ENCODE peak calls at places on chromosomes 2 and 18, in five cellular contexts. One of them, this sample, is unnamed.

GRCh38 chr2:2597712-2598111 is 266.6 kb upstream of the MYT1L start:
- DNase-seq in cerebellum: no peak
- DNase-seq in activated CD8-positive, alpha-beta memory T cell treated with anti-CD3 and anti-CD28 coated beads for 48 hours: no peak
- DNase-seq in H54: no peak
- DNase-seq in prostate gland: no peak
- DNase-seq in this sample: no peak

GRCh38 chr2:120779781-120780283 is 44.2 kb downstream of the GLI2 start:
- DNase-seq in cerebellum: no peak
- DNase-seq in activated CD8-positive, alpha-beta memory T cell treated with anti-CD3 and anti-CD28 coated beads for 48 hours: no peak
- DNase-seq in H54: peak; percentile 15
- DNase-seq in prostate gland: no peak
- DNase-seq in this sample: no peak

GRCh38 chr18:72544092-72544886 is at the start of gene CBLN2:
- DNase-seq in cerebellum: peak; percentile 13
- DNase-seq in activated CD8-positive, alpha-beta memory T cell treated with anti-CD3 and anti-CD28 coated beads for 48 hours: peak; percentile 28
- DNase-seq in H54: peak; percentile 45
- DNase-seq in prostate gland: peak; percentile 56
- DNase-seq in this sample: no peak

GRCh38 chr2:165563468-165564225 is 94.1 kb downstream of the CSRNP3 start:
- DNase-seq in cerebellum: no peak
- DNase-seq in activated CD8-positive, alpha-beta memory T cell treated with anti-CD3 and anti-CD28 coated beads for 48 hours: no peak
- DNase-seq in H54: no peak
- DNase-seq in prostate gland: no peak
- DNase-seq in this sample: no peak

GRCh38 chr2:175236930-175237329 is 55.4 kb upstream of the ATP5MC3 start:
- DNase-seq in cerebellum: no peak
- DNase-seq in activated CD8-positive, alpha-beta memory T cell treated with anti-CD3 and anti-CD28 coated beads for 48 hours: no peak
- DNase-seq in H54: no peak
- DNase-seq in prostate gland: no peak
- DNase-seq in this sample: no peak

GRCh38 chr18:76131738-76132137 is 363.3 kb downstream of the ZNF516 start:
- DNase-seq in cerebellum: no peak
- DNase-seq in activated CD8-positive, alpha-beta memory T cell treated with anti-CD3 and anti-CD28 coated beads for 48 hours: no peak
- DNase-seq in H54: no peak
- DNase-seq in prostate gland: no peak
- DNase-seq in this sample: no peak

GRCh38 chr2:187879491-187879890 is 325.3 kb upstream of the TFPI start:
- DNase-seq in cerebellum: no peak
- DNase-seq in activated CD8-positive, alpha-beta memory T cell treated with anti-CD3 and anti-CD28 coated beads for 48 hours: no peak
- DNase-seq in H54: no peak
- DNase-seq in prostate gland: no peak
- DNase-seq in this sample: no peak

GRCh38 chr2:72951303-72952095 is 34.2 kb downstream of the EMX1 start:
- DNase-seq in cerebellum: no peak
- DNase-seq in activated CD8-positive, alpha-beta memory T cell treated with anti-CD3 and anti-CD28 coated beads for 48 hours: no peak
- DNase-seq in H54: no peak
- DNase-seq in prostate gland: no peak
- DNase-seq in this sample: no peak

GRCh38 chr2:101704816-101705565 is 7.5 kb downstream of the MAP4K4 start:
- DNase-seq in cerebellum: no peak
- DNase-seq in activated CD8-positive, alpha-beta memory T cell treated with anti-CD3 and anti-CD28 coated beads for 48 hours: no peak
- DNase-seq in H54: no peak
- DNase-seq in prostate gland: no peak
- DNase-seq in this sample: no peak

GRCh38 chr2:44974064-44974715 is 32.7 kb downstream of the SIX3 start:
- DNase-seq in cerebellum: no peak
- DNase-seq in activated CD8-positive, alpha-beta memory T cell treated with anti-CD3 and anti-CD28 coated beads for 48 hours: no peak
- DNase-seq in H54: peak; percentile 81
- DNase-seq in prostate gland: no peak
- DNase-seq in this sample: no peak

GRCh38 chr2:3759766-3760165 is 56.4 kb downstream of the DCDC2C start:
- DNase-seq in cerebellum: no peak
- DNase-seq in activated CD8-positive, alpha-beta memory T cell treated with anti-CD3 and anti-CD28 coated beads for 48 hours: no peak
- DNase-seq in H54: no peak
- DNase-seq in prostate gland: no peak
- DNase-seq in this sample: no peak

GRCh38 chr2:98790221-98790620 is 59.3 kb upstream of the MGAT4A start:
- DNase-seq in cerebellum: no peak
- DNase-seq in activated CD8-positive, alpha-beta memory T cell treated with anti-CD3 and anti-CD28 coated beads for 48 hours: no peak
- DNase-seq in H54: no peak
- DNase-seq in prostate gland: no peak
- DNase-seq in this sample: no peak

GRCh38 chr18:64707052-64707451 is 558.2 kb upstream of the LINC00305 start:
- DNase-seq in cerebellum: no peak
- DNase-seq in activated CD8-positive, alpha-beta memory T cell treated with anti-CD3 and anti-CD28 coated beads for 48 hours: no peak
- DNase-seq in H54: no peak
- DNase-seq in prostate gland: no peak
- DNase-seq in this sample: no peak

GRCh38 chr2:74544634-74545033 is 9.1 kb downstream of the LOXL3 start:
- DNase-seq in cerebellum: no peak
- DNase-seq in activated CD8-positive, alpha-beta memory T cell treated with anti-CD3 and anti-CD28 coated beads for 48 hours: no peak
- DNase-seq in H54: no peak
- DNase-seq in prostate gland: no peak
- DNase-seq in this sample: no peak

GRCh38 chr18:46759885-46760284 is 3.0 kb upstream of the ST8SIA5 start:
- DNase-seq in cerebellum: peak; percentile 47
- DNase-seq in activated CD8-positive, alpha-beta memory T cell treated with anti-CD3 and anti-CD28 coated beads for 48 hours: no peak
- DNase-seq in H54: no peak
- DNase-seq in prostate gland: no peak
- DNase-seq in this sample: no peak

GRCh38 chr2:82853299-82853698 is 1605.8 kb downstream of the SUCLG1 start:
- DNase-seq in cerebellum: no peak
- DNase-seq in activated CD8-positive, alpha-beta memory T cell treated with anti-CD3 and anti-CD28 coated beads for 48 hours: no peak
- DNase-seq in H54: no peak
- DNase-seq in prostate gland: no peak
- DNase-seq in this sample: no peak

GRCh38 chr18:2547477-2548087 is 23.7 kb downstream of the METTL4 start:
- DNase-seq in cerebellum: peak; percentile 32
- DNase-seq in activated CD8-positive, alpha-beta memory T cell treated with anti-CD3 and anti-CD28 coated beads for 48 hours: no peak
- DNase-seq in H54: no peak
- DNase-seq in prostate gland: no peak
- DNase-seq in this sample: no peak

GRCh38 chr18:49071776-49072175 is 121.0 kb upstream of the SMAD7 start:
- DNase-seq in cerebellum: no peak
- DNase-seq in activated CD8-positive, alpha-beta memory T cell treated with anti-CD3 and anti-CD28 coated beads for 48 hours: no peak
- DNase-seq in H54: no peak
- DNase-seq in prostate gland: no peak
- DNase-seq in this sample: no peak

GRCh38 chr2:45168731-45169338 is 159.6 kb upstream of the SIX2 start:
- DNase-seq in cerebellum: no peak
- DNase-seq in activated CD8-positive, alpha-beta memory T cell treated with anti-CD3 and anti-CD28 coated beads for 48 hours: no peak
- DNase-seq in H54: no peak
- DNase-seq in prostate gland: no peak
- DNase-seq in this sample: no peak

GRCh38 chr18:26468931-26469340 is 79.4 kb downstream of the KCTD1 start:
- DNase-seq in cerebellum: no peak
- DNase-seq in activated CD8-positive, alpha-beta memory T cell treated with anti-CD3 and anti-CD28 coated beads for 48 hours: no peak
- DNase-seq in H54: no peak
- DNase-seq in prostate gland: no peak
- DNase-seq in this sample: no peak

GRCh38 chr2:74001121-74001520 is 16.4 kb downstream of the TET3 start:
- DNase-seq in cerebellum: no peak
- DNase-seq in activated CD8-positive, alpha-beta memory T cell treated with anti-CD3 and anti-CD28 coated beads for 48 hours: no peak
- DNase-seq in H54: no peak
- DNase-seq in prostate gland: no peak
- DNase-seq in this sample: no peak

GRCh38 chr18:77118256-77119090 is 14.1 kb downstream of the MBP start:
- DNase-seq in cerebellum: no peak
- DNase-seq in activated CD8-positive, alpha-beta memory T cell treated with anti-CD3 and anti-CD28 coated beads for 48 hours: no peak
- DNase-seq in H54: no peak
- DNase-seq in prostate gland: no peak
- DNase-seq in this sample: no peak

GRCh38 chr2:221641181-221641871 is 69.2 kb upstream of the EPHA4 start:
- DNase-seq in cerebellum: no peak
- DNase-seq in activated CD8-positive, alpha-beta memory T cell treated with anti-CD3 and anti-CD28 coated beads for 48 hours: no peak
- DNase-seq in H54: no peak
- DNase-seq in prostate gland: no peak
- DNase-seq in this sample: no peak

GRCh38 chr18:62420151-62420512 is 95.0 kb downstream of the TNFRSF11A start:
- DNase-seq in cerebellum: no peak
- DNase-seq in activated CD8-positive, alpha-beta memory T cell treated with anti-CD3 and anti-CD28 coated beads for 48 hours: no peak
- DNase-seq in H54: no peak
- DNase-seq in prostate gland: no peak
- DNase-seq in this sample: no peak

GRCh38 chr2:33336036-33336625 is 140.3 kb upstream of the RASGRP3 start:
- DNase-seq in cerebellum: no peak
- DNase-seq in activated CD8-positive, alpha-beta memory T cell treated with anti-CD3 and anti-CD28 coated beads for 48 hours: no peak
- DNase-seq in H54: no peak
- DNase-seq in prostate gland: no peak
- DNase-seq in this sample: no peak

GRCh38 chr2:213980883-213981282 is 430.0 kb upstream of the VWC2L start:
- DNase-seq in cerebellum: no peak
- DNase-seq in activated CD8-positive, alpha-beta memory T cell treated with anti-CD3 and anti-CD28 coated beads for 48 hours: no peak
- DNase-seq in H54: no peak
- DNase-seq in prostate gland: no peak
- DNase-seq in this sample: no peak

GRCh38 chr2:224195954-224196571 is 157.0 kb upstream of the SERPINE2 start:
- DNase-seq in cerebellum: peak; percentile 4
- DNase-seq in activated CD8-positive, alpha-beta memory T cell treated with anti-CD3 and anti-CD28 coated beads for 48 hours: no peak
- DNase-seq in H54: no peak
- DNase-seq in prostate gland: no peak
- DNase-seq in this sample: no peak

GRCh38 chr2:159744363-159744762 is 32.1 kb downstream of the MARCHF7 start:
- DNase-seq in cerebellum: no peak
- DNase-seq in activated CD8-positive, alpha-beta memory T cell treated with anti-CD3 and anti-CD28 coated beads for 48 hours: no peak
- DNase-seq in H54: no peak
- DNase-seq in prostate gland: no peak
- DNase-seq in this sample: no peak

GRCh38 chr2:236715511-236715961 is 145.9 kb downstream of the ACKR3 start:
- DNase-seq in cerebellum: no peak
- DNase-seq in activated CD8-positive, alpha-beta memory T cell treated with anti-CD3 and anti-CD28 coated beads for 48 hours: no peak
- DNase-seq in H54: no peak
- DNase-seq in prostate gland: no peak
- DNase-seq in this sample: no peak

GRCh38 chr2:45331034-45331786 is 279.9 kb downstream of the SRBD1 start:
- DNase-seq in cerebellum: no peak
- DNase-seq in activated CD8-positive, alpha-beta memory T cell treated with anti-CD3 and anti-CD28 coated beads for 48 hours: no peak
- DNase-seq in H54: no peak
- DNase-seq in prostate gland: peak; percentile 10
- DNase-seq in this sample: no peak

GRCh38 chr2:45030553-45030952 is 21.3 kb upstream of the SIX2 start:
- DNase-seq in cerebellum: no peak
- DNase-seq in activated CD8-positive, alpha-beta memory T cell treated with anti-CD3 and anti-CD28 coated beads for 48 hours: no peak
- DNase-seq in H54: no peak
- DNase-seq in prostate gland: no peak
- DNase-seq in this sample: no peak

GRCh38 chr18:35143615-35144596 is 96.9 kb upstream of the ZNF397 start:
- DNase-seq in cerebellum: peak; percentile 79
- DNase-seq in activated CD8-positive, alpha-beta memory T cell treated with anti-CD3 and anti-CD28 coated beads for 48 hours: no peak
- DNase-seq in H54: peak; percentile 15
- DNase-seq in prostate gland: peak; percentile 38
- DNase-seq in this sample: no peak

GRCh38 chr2:72137498-72138010 is 10.1 kb downstream of the CYP26B1 start:
- DNase-seq in cerebellum: peak; percentile 71
- DNase-seq in activated CD8-positive, alpha-beta memory T cell treated with anti-CD3 and anti-CD28 coated beads for 48 hours: peak; percentile 30
- DNase-seq in H54: peak; percentile 82
- DNase-seq in prostate gland: no peak
- DNase-seq in this sample: peak; percentile 74

GRCh38 chr2:239732666-239733010 is 292.5 kb downstream of the NDUFA10 start:
- DNase-seq in cerebellum: no peak
- DNase-seq in activated CD8-positive, alpha-beta memory T cell treated with anti-CD3 and anti-CD28 coated beads for 48 hours: no peak
- DNase-seq in H54: no peak
- DNase-seq in prostate gland: no peak
- DNase-seq in this sample: no peak

GRCh38 chr2:62292190-62292589 is 96.3 kb downstream of the B3GNT2 start:
- DNase-seq in cerebellum: peak; percentile 39
- DNase-seq in activated CD8-positive, alpha-beta memory T cell treated with anti-CD3 and anti-CD28 coated beads for 48 hours: no peak
- DNase-seq in H54: no peak
- DNase-seq in prostate gland: peak; percentile 74
- DNase-seq in this sample: no peak

GRCh38 chr2:240141736-240142135 is 1.3 kb upstream of the OTOS start:
- DNase-seq in cerebellum: no peak
- DNase-seq in activated CD8-positive, alpha-beta memory T cell treated with anti-CD3 and anti-CD28 coated beads for 48 hours: no peak
- DNase-seq in H54: no peak
- DNase-seq in prostate gland: no peak
- DNase-seq in this sample: no peak

GRCh38 chr2:174112073-174112472 is 136.3 kb downstream of the OLA1 start:
- DNase-seq in cerebellum: no peak
- DNase-seq in activated CD8-positive, alpha-beta memory T cell treated with anti-CD3 and anti-CD28 coated beads for 48 hours: no peak
- DNase-seq in H54: no peak
- DNase-seq in prostate gland: no peak
- DNase-seq in this sample: no peak

GRCh38 chr2:176096243-176096985 is 3.2 kb upstream of the HOXD12 start:
- DNase-seq in cerebellum: no peak
- DNase-seq in activated CD8-positive, alpha-beta memory T cell treated with anti-CD3 and anti-CD28 coated beads for 48 hours: no peak
- DNase-seq in H54: no peak
- DNase-seq in prostate gland: no peak
- DNase-seq in this sample: no peak

GRCh38 chr2:95274291-95275150 is at the start of gene PROM2:
- DNase-seq in cerebellum: no peak
- DNase-seq in activated CD8-positive, alpha-beta memory T cell treated with anti-CD3 and anti-CD28 coated beads for 48 hours: no peak
- DNase-seq in H54: no peak
- DNase-seq in prostate gland: peak; percentile 88
- DNase-seq in this sample: peak; percentile 23